ENCODE peak calls at places on chromosomes 2 and 18, in six cellular contexts. L is HL-60, Z is thoracic aorta, M is tibial artery, I is brain microvascular endothelial cell, W is GM13977. E is an unnamed sample.

GRCh38 chr18:61546598-61546997 is 213.4 kb downstream of the CDH20 start:
- DNase-seq in W (no peak), M (no peak), L (no peak), Z (no peak), I (peak), E (no peak)

GRCh38 chr2:174846941-174847938 is 83.0 kb upstream of the CHRNA1 start:
- DNase-seq in M (no peak), W (no peak), L (no peak), I (peak), Z (no peak), E (no peak)

GRCh38 chr2:69163109-69163508 is 150.1 kb downstream of the ANTXR1 start:
- DNase-seq in L (peak), M (peak), Z (no peak), W (peak), I (peak), E (no peak)

GRCh38 chr18:44758821-44759624 is 78.3 kb downstream of the SETBP1 start:
- DNase-seq in M (no peak), Z (no peak), W (peak), L (no peak), I (no peak), E (no peak)

GRCh38 chr2:197666277-197666676 is 9.1 kb downstream of the RFTN2 start:
- DNase-seq in W (no peak), M (no peak), Z (no peak), L (no peak), I (no peak), E (no peak)

GRCh38 chr2:65081232-65081685 is 25.0 kb downstream of the CEP68 start:
- DNase-seq in Z (no peak), L (peak), W (no peak), I (no peak), M (no peak), E (no peak)

GRCh38 chr2:136783856-136784255 is 18.5 kb downstream of the THSD7B start:
- DNase-seq in I (no peak), W (no peak), Z (no peak), M (no peak), L (no peak), E (no peak)

GRCh38 chr2:15316370-15316814 is 244.7 kb downstream of the NBAS start:
- DNase-seq in M (no peak), I (no peak), L (no peak), W (no peak), Z (no peak), E (no peak)

GRCh38 chr2:208350610-208351009 is 56.0 kb upstream of the PTH2R start:
- DNase-seq in Z (no peak), I (no peak), W (no peak), L (no peak), M (no peak), E (no peak)

GRCh38 chr18:33761363-33761762 is 183.3 kb downstream of the ASXL3 start:
- DNase-seq in Z (no peak), M (peak), L (no peak), I (peak), W (no peak), E (no peak)

GRCh38 chr2:172283476-172283875 is 143.9 kb upstream of the ITGA6 start:
- DNase-seq in M (no peak), Z (no peak), L (no peak), I (peak), W (no peak), E (no peak)

GRCh38 chr18:10036479-10036878 is 122.7 kb downstream of the VAPA start:
- DNase-seq in L (no peak), W (no peak), Z (no peak), M (no peak), I (no peak), E (no peak)

GRCh38 chr2:12883911-12884310 is 167.2 kb downstream of the TRIB2 start:
- DNase-seq in M (no peak), L (no peak), I (peak), Z (no peak), W (no peak), E (no peak)

GRCh38 chr2:148237911-148238310 is 217.0 kb downstream of the MBD5 start:
- DNase-seq in M (no peak), I (no peak), L (no peak), W (no peak), Z (no peak), E (no peak)

GRCh38 chr2:230347659-230348305 is 20.8 kb downstream of the SP140L start:
- DNase-seq in Z (no peak), I (no peak), W (peak), L (no peak), M (no peak), E (no peak)

GRCh38 chr2:72914226-72915075 is 2.9 kb upstream of the EMX1 start:
- DNase-seq in W (no peak), I (no peak), L (no peak), M (no peak), Z (no peak), E (no peak)

GRCh38 chr2:73089270-73090030 is 17.9 kb upstream of the SFXN5 start:
- DNase-seq in M (peak), W (no peak), I (peak), L (no peak), Z (peak), E (no peak)

GRCh38 chr2:148614024-148614331 is 30.6 kb upstream of the EPC2 start:
- DNase-seq in I (no peak), Z (no peak), M (no peak), L (no peak), W (no peak), E (no peak)

GRCh38 chr2:189901664-189902063 is 117.4 kb downstream of the PMS1 start:
- DNase-seq in Z (no peak), W (no peak), M (no peak), I (no peak), L (no peak), E (no peak)

GRCh38 chr2:42132066-42132965 is 36.8 kb upstream of the EML4 start:
- DNase-seq in W (no peak), L (peak), I (peak), Z (no peak), M (no peak), E (no peak)

GRCh38 chr2:45323344-45323743 is 287.7 kb downstream of the SRBD1 start:
- DNase-seq in W (no peak), L (no peak), Z (no peak), I (no peak), M (no peak), E (no peak)

GRCh38 chr2:171083426-171083825 is 77.3 kb downstream of the TLK1 start:
- DNase-seq in W (no peak), M (no peak), I (no peak), L (no peak), Z (no peak), E (no peak)

GRCh38 chr2:214410128-214410775 is 602 bp upstream of the VWC2L start:
- DNase-seq in L (no peak), W (no peak), Z (no peak), I (no peak), M (no peak), E (no peak)
- TF ChIP-seq CTCF in L (no peak), W (no peak), Z (no peak), I (no peak), M (no peak), E (peak)

GRCh38 chr2:181915096-181915495 is 23.6 kb downstream of the ITPRID2 start:
- DNase-seq in Z (no peak), M (no peak), W (no peak), L (no peak), I (no peak), E (no peak)
- TF ChIP-seq CTCF in Z (no peak), M (no peak), W (no peak), L (no peak), I (no peak), E (no peak)

GRCh38 chr18:73842795-73843394 is 304.7 kb downstream of the FBXO15 start:
- DNase-seq in L (peak), I (peak), Z (no peak), M (no peak), W (peak), E (peak)

GRCh38 chr18:73839441-73839840 is 308.2 kb downstream of the FBXO15 start:
- DNase-seq in W (no peak), I (no peak), L (no peak), Z (no peak), M (no peak), E (no peak)

GRCh38 chr18:73840319-73841065 is 307.1 kb downstream of the FBXO15 start:
- DNase-seq in I (no peak), L (no peak), Z (no peak), M (no peak), W (no peak), E (no peak)

GRCh38 chr18:73841661-73842060 is 306.0 kb downstream of the FBXO15 start:
- DNase-seq in L (no peak), W (no peak), M (no peak), I (no peak), Z (no peak), E (no peak)
- TF ChIP-seq CTCF in L (no peak), W (no peak), M (no peak), I (peak), Z (no peak), E (no peak)

DNA sequence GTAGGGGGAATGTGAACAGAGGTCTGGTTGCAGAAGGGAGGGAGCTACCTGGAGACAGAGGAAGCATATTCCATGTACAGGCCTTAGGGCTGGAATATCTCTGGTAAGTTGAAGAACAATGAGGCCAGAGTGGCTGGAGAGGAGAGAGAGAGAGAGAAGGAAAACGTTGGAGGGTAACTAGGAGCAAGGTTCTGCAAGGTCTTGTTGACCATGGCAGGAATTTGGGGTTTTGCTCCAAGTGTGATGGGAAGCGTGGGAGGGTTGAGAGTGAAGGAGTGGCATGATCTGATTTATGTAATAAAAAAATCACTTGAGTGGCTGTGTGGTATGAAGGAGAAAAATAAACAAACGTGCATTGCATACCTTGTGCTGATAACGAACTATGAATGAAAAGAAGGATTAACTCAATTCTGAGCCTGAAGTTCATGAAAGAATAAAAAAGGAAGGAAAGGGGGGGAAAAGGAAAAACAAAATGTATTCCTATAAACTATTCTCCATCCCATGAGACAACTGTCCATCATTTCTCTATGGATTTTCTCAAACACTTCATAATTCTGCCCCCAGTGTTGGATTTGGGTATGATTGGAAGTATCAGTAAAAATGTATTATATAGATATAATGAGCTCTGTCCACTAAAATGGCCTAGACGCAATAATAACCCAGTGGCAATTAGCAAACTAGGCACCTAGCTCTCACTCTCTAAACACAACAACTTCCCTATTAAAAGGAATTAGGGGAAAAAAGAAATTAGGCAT is 59.7 kb upstream of the PMAIP1 start:
- DNase-seq in W (no peak), M (no peak), L (no peak), Z (no peak), I (no peak), E (no peak)
- TF ChIP-seq CTCF in W (no peak), M (no peak), L (peak), Z (no peak), I (peak), E (no peak)

DNA sequence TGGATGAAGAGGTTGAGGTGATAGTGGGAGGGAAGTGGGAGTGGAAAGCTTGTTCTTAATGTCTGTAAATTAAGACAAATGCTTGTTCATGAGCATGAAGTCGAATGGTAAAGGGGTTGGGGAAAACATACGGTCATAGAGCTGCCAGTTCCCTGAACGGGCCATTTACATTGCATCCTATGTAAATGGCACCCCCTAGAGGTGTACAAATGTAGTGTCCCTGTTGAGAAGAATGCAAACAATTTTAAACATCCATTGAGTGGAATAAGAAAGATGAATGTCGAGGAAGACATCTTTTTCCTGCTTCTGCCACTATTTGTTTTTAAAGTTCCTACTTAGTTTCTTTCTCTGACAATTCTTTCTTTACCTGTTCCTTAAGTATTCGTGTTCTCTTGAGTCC is 155.7 kb downstream of the RDH14 start:
- DNase-seq in W (no peak), M (no peak), I (no peak), Z (no peak), L (no peak), E (no peak)
- TF ChIP-seq CTCF in W (peak), M (no peak), I (peak), Z (no peak), L (no peak), E (peak)

DNA sequence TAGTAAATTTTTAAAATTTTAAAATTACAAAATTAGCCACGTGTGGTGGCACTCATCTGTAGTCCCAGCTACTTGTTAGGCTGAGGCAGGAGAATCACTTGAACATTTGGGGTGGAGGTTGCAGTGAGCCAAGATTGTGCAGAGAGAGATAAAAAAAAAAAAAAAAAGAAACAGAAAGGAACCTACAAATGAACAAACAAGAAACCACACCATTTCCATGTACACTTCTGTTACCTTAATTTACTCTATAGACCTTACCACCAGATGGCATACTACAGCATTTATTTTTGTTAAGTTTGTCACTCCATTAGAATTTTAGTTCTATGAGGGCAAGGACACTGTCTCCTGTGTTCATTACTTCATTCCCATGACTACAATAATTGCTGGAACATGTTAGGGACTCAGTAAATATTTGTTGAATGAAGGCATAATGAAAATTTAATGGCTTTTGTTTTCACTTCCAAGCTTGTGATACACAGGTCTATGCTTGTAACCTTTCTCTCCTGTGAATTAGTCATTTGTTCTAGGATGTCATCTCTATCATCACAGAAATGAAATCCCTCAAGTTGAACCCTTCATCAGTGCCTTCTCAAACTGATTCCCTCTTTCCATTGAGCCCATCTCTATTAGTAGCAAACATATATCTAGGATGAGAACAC is 76.0 kb downstream of the ARHGAP15 start:
- DNase-seq in W (no peak), M (no peak), L (no peak), I (no peak), Z (no peak), E (no peak)
- TF ChIP-seq CTCF in W (peak), M (peak), L (no peak), I (peak), Z (no peak), E (no peak)

DNA sequence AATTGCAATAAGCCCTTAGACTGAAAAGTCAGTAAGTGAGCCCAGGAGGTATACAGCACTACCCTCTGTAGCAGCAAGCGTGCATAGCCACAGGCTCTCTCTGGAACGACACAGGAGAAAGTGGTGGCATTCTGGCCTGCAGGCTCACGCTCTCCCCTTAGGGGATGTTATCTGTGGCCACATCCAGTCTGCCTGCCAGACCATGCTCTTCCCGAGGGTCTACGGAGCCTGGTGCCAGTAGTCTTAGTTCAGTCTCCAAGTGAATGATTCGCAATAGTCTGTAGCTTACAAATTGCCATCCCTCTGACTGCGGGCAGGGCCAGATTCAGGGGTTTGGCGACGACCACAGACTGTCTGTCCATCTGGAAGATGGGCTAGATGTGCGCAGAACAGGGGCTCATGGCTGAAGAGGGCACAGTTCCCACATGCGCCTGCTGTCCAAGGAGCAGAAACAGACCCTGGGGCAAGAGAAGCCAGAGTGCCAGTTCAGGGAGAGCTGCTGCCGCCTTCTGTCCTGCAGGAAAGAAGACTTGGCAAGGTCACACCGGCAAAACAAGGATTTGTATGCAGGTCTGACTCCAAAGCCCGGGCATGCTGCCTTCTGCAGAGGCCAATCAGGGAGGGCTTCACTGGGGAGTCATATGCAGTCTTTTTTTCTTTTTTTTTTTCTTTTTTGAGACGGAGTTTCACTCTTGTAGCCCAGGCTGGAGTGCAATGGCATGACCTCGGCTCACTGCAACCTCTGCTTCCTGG is 3.5 kb upstream of the KLF11 start:
- DNase-seq in M (peak), L (no peak), W (no peak), Z (no peak), I (no peak), E (no peak)
- TF ChIP-seq CTCF in M (no peak), L (no peak), W (no peak), Z (no peak), I (no peak), E (no peak)